ENCODE peak calls at places on chromosomes 6 and 20, in four cellular contexts. Y, P, T and G are unnamed samples.

GRCh38 chr20:14935285-14935684 is 597.9 kb upstream of the FLRT3 start:
- DNase-seq in T (no peak), Y (no peak), P (no peak), G (no peak)

GRCh38 chr6:166438211-166438861 is 55.6 kb upstream of the MPC1 start:
- DNase-seq in Y (peak; percentile 21), T (peak; percentile 9), P (no peak), G (no peak)

GRCh38 chr6:119158057-119158848 is 79.8 kb upstream of the FAM184A start:
- DNase-seq in Y (no peak), P (no peak), T (no peak), G (no peak)

GRCh38 chr6:113888996-113889635 is 32.0 kb downstream of the MARCKS start:
- DNase-seq in Y (no peak), P (no peak), T (no peak), G (no peak)

GRCh38 chr6:131694832-131695426 is 6.3 kb downstream of the OR2A4 start:
- DNase-seq in T (no peak), Y (peak; percentile 72), P (peak; percentile 58), G (peak; percentile 78)

GRCh38 chr20:24048014-24048611 is 59.5 kb upstream of the GGTLC1 start:
- DNase-seq in T (no peak), Y (no peak), P (no peak), G (no peak)

GRCh38 chr20:4555188-4555893 is 166.4 kb upstream of the PRND start:
- DNase-seq in T (no peak), Y (no peak), P (no peak), G (peak; percentile 25)

GRCh38 chr20:58150772-58151171 is 77.7 kb downstream of the ANKRD60 start:
- DNase-seq in P (no peak), Y (no peak), T (no peak), G (no peak)

GRCh38 chr6:108203189-108204119 is 37.6 kb downstream of the NR2E1 start:
- DNase-seq in P (no peak), Y (no peak), T (no peak), G (no peak)

GRCh38 chr20:7358670-7359069 is 581.6 kb downstream of the HAO1 start:
- DNase-seq in Y (no peak), T (no peak), P (no peak), G (no peak)

GRCh38 chr6:143941852-143942627 is 66.0 kb downstream of the PLAGL1 start:
- DNase-seq in Y (peak; percentile 86), T (peak; percentile 72), P (peak; percentile 39), G (peak; percentile 79)

GRCh38 chr6:56775498-56776166 is 132.9 kb upstream of the DST start:
- DNase-seq in Y (no peak), T (no peak), P (no peak), G (no peak)

GRCh38 chr20:1888796-1889463 is 6.3 kb upstream of the SIRPA start:
- DNase-seq in T (no peak), P (no peak), Y (no peak), G (no peak)

GRCh38 chr6:169545956-169546355 is 155.9 kb downstream of the WDR27 start:
- DNase-seq in P (no peak), T (no peak), Y (no peak), G (peak; percentile 34)

GRCh38 chr20:2236266-2236665 is 59.5 kb upstream of the TGM3 start:
- DNase-seq in T (no peak), P (peak; percentile 53), Y (no peak), G (peak; percentile 37)

GRCh38 chr6:132362318-132363185 is 38.7 kb downstream of the MOXD1 start:
- DNase-seq in Y (no peak), T (no peak), P (no peak), G (no peak)

GRCh38 chr6:70108230-70108629 is 194.7 kb downstream of the COL9A1 start:
- DNase-seq in T (no peak), Y (peak; percentile 55), P (peak; percentile 57), G (peak; percentile 41)

GRCh38 chr6:79605061-79605460 is 26.1 kb upstream of the SH3BGRL2 start:
- DNase-seq in Y (peak; percentile 57), P (no peak), T (no peak), G (no peak)

GRCh38 chr6:28633445-28634215 is 107.9 kb downstream of the GPX5 start:
- DNase-seq in T (no peak), Y (no peak), P (no peak), G (no peak)

GRCh38 chr20:37986873-37987601 is 46.2 kb downstream of the TTI1 start:
- DNase-seq in T (no peak), Y (no peak), P (no peak), G (peak; percentile 83)

GRCh38 chr20:5113615-5113986 is 6.2 kb downstream of the PCNA start:
- DNase-seq in P (no peak), Y (no peak), T (no peak), G (no peak)

GRCh38 chr20:58634818-58635665 is 16.0 kb upstream of the STX16 start:
- DNase-seq in T (peak; percentile 53), P (no peak), Y (peak; percentile 56), G (no peak)

GRCh38 chr6:137637161-137637560 is 143.0 kb upstream of the OLIG3 start:
- DNase-seq in T (no peak), P (peak; percentile 85), Y (no peak), G (peak; percentile 99)

GRCh38 chr6:21914121-21914973 is 320.8 kb downstream of the SOX4 start:
- DNase-seq in T (no peak), Y (peak; percentile 66), P (no peak), G (peak; percentile 50)

GRCh38 chr20:23350007-23350854 is at the start of gene NXT1:
- DNase-seq in T (peak; percentile 97), Y (peak; percentile 95), P (peak; percentile 97), G (peak; percentile 98)

GRCh38 chr6:73586416-73586974 is 65.7 kb upstream of the EEF1A1 start:
- DNase-seq in T (no peak), P (no peak), Y (no peak), G (peak; percentile 51)

GRCh38 chr6:16355699-16356481 is 117.5 kb downstream of the GMPR start:
- DNase-seq in P (no peak), Y (no peak), T (no peak), G (peak; percentile 42)

GRCh38 chr6:161228911-161229591 is 44.8 kb downstream of the AGPAT4 start:
- DNase-seq in Y (peak; percentile 87), T (no peak), P (no peak), G (no peak)

GRCh38 chr6:165889636-165890403 is 226.8 kb upstream of the PDE10A start:
- DNase-seq in Y (peak; percentile 23), T (no peak), P (no peak), G (peak; percentile 63)

GRCh38 chr20:9514461-9515210 is at the start of gene LAMP5:
- DNase-seq in T (no peak), P (peak; percentile 85), Y (no peak), G (peak; percentile 9)

GRCh38 chr6:7467007-7467897 is 74.2 kb upstream of the DSP start:
- DNase-seq in T (no peak), P (no peak), Y (peak; percentile 20), G (peak; percentile 50)

GRCh38 chr6:146770275-146770964 is 171.6 kb downstream of the ADGB start:
- DNase-seq in P (no peak), Y (no peak), T (no peak), G (no peak)

DNA sequence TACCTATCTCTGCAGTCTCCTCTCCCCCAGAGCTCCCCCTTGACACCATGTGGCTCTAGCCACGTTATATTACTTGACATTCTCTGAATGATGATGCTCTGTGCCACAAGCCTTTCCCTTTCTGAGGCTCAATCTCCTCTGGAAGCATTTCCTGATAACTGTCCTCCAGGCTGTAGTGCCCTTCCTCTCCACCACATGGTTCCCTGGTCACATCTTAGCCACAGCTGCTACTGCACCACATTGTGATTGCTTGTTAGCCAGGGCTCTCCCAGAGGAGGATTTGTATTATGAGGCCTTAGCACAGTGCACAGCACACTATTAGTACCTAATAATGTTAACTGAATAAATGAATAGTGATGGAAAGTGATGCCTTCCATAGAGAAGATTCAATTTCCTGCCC is 63.9 kb upstream of the RCAN2 start:
- DNase-seq in T (no peak), Y (no peak), P (no peak), G (no peak)
- TF ChIP-seq CTCF in T (no peak), Y (no peak), P (no peak), G (no peak)

DNA sequence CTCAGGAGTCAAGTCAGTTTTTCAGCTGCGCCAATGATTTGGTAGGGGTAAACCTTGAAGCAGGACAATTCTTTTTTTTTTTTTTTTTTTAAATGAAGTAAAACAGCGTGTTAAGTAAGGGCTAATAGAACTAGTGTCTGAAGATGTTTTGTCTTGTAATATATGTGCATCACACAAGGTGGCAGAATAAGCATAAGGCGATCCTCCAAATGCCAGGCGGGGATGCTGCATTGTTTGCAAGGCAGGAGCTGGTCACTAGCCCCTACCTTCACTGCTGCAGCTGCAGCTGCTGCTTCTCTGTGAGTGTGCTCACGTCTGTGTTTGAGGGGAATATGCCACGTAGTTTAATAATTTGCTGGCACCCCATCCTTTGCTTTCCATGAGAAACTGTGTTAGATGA is 272.7 kb upstream of the MAP3K7 start:
- DNase-seq in Y (peak; percentile 5), T (no peak), P (no peak), G (peak; percentile 11)
- TF ChIP-seq CTCF in Y (no peak), T (no peak), P (no peak), G (no peak)

GRCh38 chr20:62025832-62026563 is 39.7 kb downstream of the TAF4 start:
- DNase-seq in P (no peak), T (no peak), Y (peak; percentile 72), G (peak; percentile 49)
- TF ChIP-seq CTCF in P (no peak), T (peak; percentile 48), Y (peak; percentile 81), G (peak; percentile 88)

DNA sequence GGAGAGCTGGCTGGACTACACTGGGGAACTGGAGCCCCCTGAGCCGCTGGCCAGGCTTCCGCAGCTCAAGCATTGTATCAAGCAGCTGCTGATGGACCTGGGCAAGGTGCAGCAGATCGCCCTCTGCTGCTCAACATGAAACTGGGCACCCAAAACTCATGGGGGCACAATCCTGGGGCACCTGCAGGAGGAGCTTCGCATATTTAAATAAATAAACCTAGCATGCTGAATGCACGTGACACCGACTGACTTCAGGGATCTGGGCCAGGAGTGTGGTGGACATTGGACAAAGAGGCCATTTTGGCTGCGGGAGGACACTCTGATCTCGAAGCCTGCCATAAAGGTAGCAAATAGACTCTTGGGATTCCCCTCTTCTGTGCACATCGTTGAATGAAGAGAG is 6.8 kb downstream of the SCAND1 start:
- DNase-seq in Y (peak; percentile 26), T (no peak), P (peak; percentile 22), G (peak; percentile 41)
- TF ChIP-seq CTCF in Y (peak; percentile 42), T (peak; percentile 38), P (peak; percentile 58), G (peak; percentile 40)

GRCh38 chr6:120405947-120406346 is 928.3 kb downstream of the TBC1D32 start:
- DNase-seq in P (no peak), Y (no peak), T (no peak), G (peak; percentile 5)
- TF ChIP-seq CTCF in P (no peak), Y (no peak), T (no peak), G (no peak)

GRCh38 chr20:45372241-45372640 is 5.9 kb downstream of the TP53TG5 start:
- DNase-seq in Y (no peak), T (no peak), P (no peak), G (no peak)
- TF ChIP-seq CTCF in Y (no peak), T (no peak), P (no peak), G (no peak)

DNA sequence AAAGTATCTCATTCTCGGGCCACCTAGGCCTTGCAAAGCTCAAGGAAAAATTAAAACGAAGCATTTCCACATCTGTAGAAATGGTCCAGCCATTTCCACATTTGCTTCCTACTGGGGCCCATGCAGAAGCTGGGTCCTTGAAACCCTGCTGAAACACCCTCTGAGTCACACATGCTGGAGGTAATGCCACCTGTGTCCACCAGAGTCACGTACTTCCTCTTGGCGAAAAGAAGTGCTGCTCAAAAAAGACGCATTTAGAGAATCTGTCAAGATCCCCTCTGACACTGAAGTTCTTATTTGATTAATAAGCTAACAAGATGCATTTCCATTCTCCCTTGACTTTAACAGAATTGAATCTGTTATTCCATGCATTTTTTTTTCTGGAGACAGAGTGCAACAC is 423.2 kb downstream of the PREX1 start:
- DNase-seq in T (no peak), Y (no peak), P (no peak), G (no peak)
- TF ChIP-seq CTCF in T (no peak), Y (no peak), P (no peak), G (no peak)

GRCh38 chr6:26270903-26271639 is 93.9 kb upstream of the BTN3A2 start:
- DNase-seq in P (peak; percentile 95), T (peak; percentile 83), Y (no peak), G (peak; percentile 90)
- TF ChIP-seq CTCF in P (no peak), T (no peak), Y (no peak), G (no peak)